ENCODE peak calls at places on chromosomes 3 and 15, in seven cellular contexts. One of them, this sample, is unnamed. For H3K36me3, the result is how much of the 10 kb centered on the place peaks cover.

GRCh38 chr3:191254098-191254873 is 55.2 kb downstream of the OSTN start:
- DNase-seq in psoas muscle: no peak
- DNase-seq in heart left ventricle: no peak
- DNase-seq in PC-9: no peak
- DNase-seq in IMR-90: no peak
- DNase-seq in GM23338: no peak
- DNase-seq in kidney epithelial cell: no peak
- DNase-seq in this sample: no peak

GRCh38 chr3:15420871-15421270 is 6.5 kb downstream of the METTL6 start:
- DNase-seq in psoas muscle: no peak
- DNase-seq in GM23338: no peak
- DNase-seq in IMR-90: peak
- DNase-seq in kidney epithelial cell: no peak
- DNase-seq in heart left ventricle: no peak
- DNase-seq in PC-9: no peak
- DNase-seq in this sample: no peak

GRCh38 chr15:71809346-71809745 is 1.0 kb upstream of the NR2E3 start:
- DNase-seq in PC-9: no peak
- DNase-seq in GM23338: no peak
- DNase-seq in psoas muscle: no peak
- DNase-seq in IMR-90: no peak
- DNase-seq in kidney epithelial cell: no peak
- DNase-seq in heart left ventricle: no peak
- DNase-seq in this sample: no peak

GRCh38 chr3:132134611-132135010 is 99.8 kb upstream of the CPNE4 start:
- DNase-seq in kidney epithelial cell: peak
- DNase-seq in psoas muscle: no peak
- DNase-seq in GM23338: no peak
- DNase-seq in IMR-90: peak
- DNase-seq in heart left ventricle: no peak
- DNase-seq in PC-9: peak
- DNase-seq in this sample: no peak

GRCh38 chr3:123292321-123293310 is 90.9 kb downstream of the SEC22A start:
- DNase-seq in PC-9: no peak
- DNase-seq in heart left ventricle: no peak
- DNase-seq in kidney epithelial cell: no peak
- DNase-seq in IMR-90: no peak
- DNase-seq in GM23338: no peak
- DNase-seq in psoas muscle: no peak
- DNase-seq in this sample: no peak

GRCh38 chr3:167057586-167057985 is 322.5 kb downstream of the ZBBX start:
- DNase-seq in GM23338: no peak
- DNase-seq in IMR-90: no peak
- DNase-seq in PC-9: no peak
- DNase-seq in kidney epithelial cell: no peak
- DNase-seq in psoas muscle: no peak
- DNase-seq in heart left ventricle: no peak
- DNase-seq in this sample: no peak

GRCh38 chr3:191378142-191378541 is 47.8 kb upstream of the UTS2B start:
- DNase-seq in heart left ventricle: no peak
- DNase-seq in GM23338: no peak
- DNase-seq in IMR-90: no peak
- DNase-seq in PC-9: no peak
- DNase-seq in psoas muscle: no peak
- DNase-seq in kidney epithelial cell: no peak
- DNase-seq in this sample: no peak

GRCh38 chr15:68277131-68277604 is 377 bp upstream of the FEM1B start:
- DNase-seq in heart left ventricle: peak
- DNase-seq in kidney epithelial cell: no peak
- DNase-seq in IMR-90: peak
- DNase-seq in GM23338: peak
- DNase-seq in psoas muscle: no peak
- DNase-seq in PC-9: no peak
- DNase-seq in this sample: no peak

GRCh38 chr15:34434627-34435305 is 2.8 kb downstream of the GOLGA8A start:
- DNase-seq in IMR-90: no peak
- DNase-seq in psoas muscle: no peak
- DNase-seq in kidney epithelial cell: no peak
- DNase-seq in GM23338: no peak
- DNase-seq in PC-9: no peak
- DNase-seq in heart left ventricle: no peak
- DNase-seq in this sample: no peak

GRCh38 chr15:63233667-63234419 is 43.6 kb upstream of the APH1B start:
- DNase-seq in IMR-90: peak
- DNase-seq in heart left ventricle: no peak
- DNase-seq in GM23338: no peak
- DNase-seq in psoas muscle: no peak
- DNase-seq in PC-9: no peak
- DNase-seq in kidney epithelial cell: peak
- DNase-seq in this sample: no peak

GRCh38 chr15:51322622-51323296 is 15.6 kb downstream of the CYP19A1 start:
- DNase-seq in IMR-90: no peak
- DNase-seq in GM23338: no peak
- DNase-seq in psoas muscle: peak
- DNase-seq in kidney epithelial cell: no peak
- DNase-seq in heart left ventricle: peak
- DNase-seq in PC-9: no peak
- DNase-seq in this sample: no peak

GRCh38 chr15:69462030-69462492 is 9.4 kb downstream of the RPLP1 start:
- DNase-seq in kidney epithelial cell: no peak
- DNase-seq in PC-9: no peak
- DNase-seq in IMR-90: no peak
- DNase-seq in psoas muscle: peak
- DNase-seq in GM23338: no peak
- DNase-seq in heart left ventricle: peak
- DNase-seq in this sample: no peak

GRCh38 chr15:65339926-65340325 is 35.4 kb downstream of the RNU5B-1 start:
- DNase-seq in PC-9: no peak
- DNase-seq in heart left ventricle: no peak
- DNase-seq in GM23338: peak
- DNase-seq in psoas muscle: no peak
- DNase-seq in IMR-90: no peak
- DNase-seq in kidney epithelial cell: no peak
- DNase-seq in this sample: no peak

GRCh38 chr15:38562278-38562677 is 2.3 kb downstream of the RASGRP1 start:
- DNase-seq in heart left ventricle: no peak
- DNase-seq in psoas muscle: no peak
- DNase-seq in GM23338: peak
- DNase-seq in PC-9: no peak
- DNase-seq in kidney epithelial cell: no peak
- DNase-seq in IMR-90: no peak
- DNase-seq in this sample: no peak

GRCh38 chr3:120743556-120744195 is 1.1 kb downstream of the GTF2E1 start:
- DNase-seq in heart left ventricle: no peak
- DNase-seq in PC-9: no peak
- DNase-seq in IMR-90: peak
- DNase-seq in GM23338: no peak
- DNase-seq in kidney epithelial cell: no peak
- DNase-seq in psoas muscle: no peak
- DNase-seq in this sample: no peak

GRCh38 chr15:66456211-66456610 is 41.4 kb downstream of the SNAPC5 start:
- DNase-seq in IMR-90: peak
- DNase-seq in PC-9: no peak
- DNase-seq in heart left ventricle: no peak
- DNase-seq in GM23338: no peak
- DNase-seq in psoas muscle: no peak
- DNase-seq in kidney epithelial cell: no peak
- DNase-seq in this sample: no peak

GRCh38 chr3:132984181-132984580 is 54.0 kb upstream of the TMEM108 start:
- DNase-seq in IMR-90: no peak
- DNase-seq in kidney epithelial cell: no peak
- DNase-seq in GM23338: no peak
- DNase-seq in heart left ventricle: no peak
- DNase-seq in PC-9: no peak
- DNase-seq in psoas muscle: no peak
- DNase-seq in this sample: no peak

GRCh38 chr3:122356402-122356801 is 26.6 kb downstream of the MIX23 start:
- DNase-seq in PC-9: peak
- DNase-seq in IMR-90: peak
- DNase-seq in psoas muscle: no peak
- DNase-seq in kidney epithelial cell: no peak
- DNase-seq in GM23338: peak
- DNase-seq in heart left ventricle: no peak
- DNase-seq in this sample: peak

GRCh38 chr3:24344784-24345439 is 149.7 kb downstream of the THRB start:
- DNase-seq in IMR-90: peak
- DNase-seq in kidney epithelial cell: no peak
- DNase-seq in psoas muscle: no peak
- DNase-seq in heart left ventricle: no peak
- DNase-seq in GM23338: no peak
- DNase-seq in PC-9: no peak
- DNase-seq in this sample: no peak

GRCh38 chr15:57129064-57129463 is 210.6 kb downstream of the TCF12 start:
- DNase-seq in IMR-90: no peak
- DNase-seq in psoas muscle: no peak
- DNase-seq in GM23338: no peak
- DNase-seq in heart left ventricle: no peak
- DNase-seq in PC-9: no peak
- DNase-seq in kidney epithelial cell: no peak
- DNase-seq in this sample: no peak

GRCh38 chr3:53595660-53596059 is 101.2 kb downstream of the CACNA1D start:
- DNase-seq in IMR-90: no peak
- DNase-seq in PC-9: no peak
- DNase-seq in GM23338: no peak
- DNase-seq in psoas muscle: no peak
- DNase-seq in kidney epithelial cell: no peak
- DNase-seq in heart left ventricle: no peak
- DNase-seq in this sample: no peak

DNA sequence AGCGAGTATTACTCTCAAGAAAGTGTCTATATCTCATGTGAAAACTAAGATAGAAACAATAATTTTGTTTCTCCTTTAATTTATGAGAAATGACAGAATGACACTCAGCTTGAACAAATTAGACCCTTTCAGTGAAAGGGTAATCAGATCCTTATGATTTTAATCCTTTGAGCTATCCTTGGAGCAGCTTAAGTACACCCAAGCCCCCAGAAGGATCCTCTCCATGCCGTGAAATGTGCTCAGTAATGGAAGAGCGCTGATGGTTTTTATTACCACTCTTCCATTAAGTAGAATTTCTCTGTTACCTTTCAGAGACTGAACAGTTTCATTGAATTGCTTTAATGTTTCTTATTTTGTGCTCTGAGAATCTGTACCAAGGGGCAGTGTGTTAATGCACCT is 54.3 kb downstream of the HMG20A start:
- DNase-seq in kidney epithelial cell: no peak
- DNase-seq in PC-9: no peak
- DNase-seq in IMR-90: no peak
- DNase-seq in GM23338: no peak
- DNase-seq in psoas muscle: no peak
- DNase-seq in heart left ventricle: no peak
- DNase-seq in this sample: no peak
- H3K36me3 ChIP-seq in kidney epithelial cell: under half
- H3K36me3 ChIP-seq in PC-9: under half
- H3K36me3 ChIP-seq in IMR-90: under half
- H3K36me3 ChIP-seq in GM23338: under half
- H3K36me3 ChIP-seq in psoas muscle: under half
- H3K36me3 ChIP-seq in heart left ventricle: under half
- H3K36me3 ChIP-seq in this sample: under half

GRCh38 chr3:43104786-43105185 is 1.1 kb downstream of the POMGNT2 start:
- DNase-seq in psoas muscle: no peak
- DNase-seq in heart left ventricle: no peak
- DNase-seq in GM23338: no peak
- DNase-seq in IMR-90: no peak
- DNase-seq in PC-9: no peak
- DNase-seq in kidney epithelial cell: no peak
- DNase-seq in this sample: no peak
- H3K4me3 ChIP-seq in psoas muscle: peak
- H3K4me3 ChIP-seq in heart left ventricle: no peak
- H3K4me3 ChIP-seq in GM23338: peak
- H3K4me3 ChIP-seq in IMR-90: peak
- H3K4me3 ChIP-seq in PC-9: peak
- H3K4me3 ChIP-seq in kidney epithelial cell: peak
- H3K4me3 ChIP-seq in this sample: no peak

DNA sequence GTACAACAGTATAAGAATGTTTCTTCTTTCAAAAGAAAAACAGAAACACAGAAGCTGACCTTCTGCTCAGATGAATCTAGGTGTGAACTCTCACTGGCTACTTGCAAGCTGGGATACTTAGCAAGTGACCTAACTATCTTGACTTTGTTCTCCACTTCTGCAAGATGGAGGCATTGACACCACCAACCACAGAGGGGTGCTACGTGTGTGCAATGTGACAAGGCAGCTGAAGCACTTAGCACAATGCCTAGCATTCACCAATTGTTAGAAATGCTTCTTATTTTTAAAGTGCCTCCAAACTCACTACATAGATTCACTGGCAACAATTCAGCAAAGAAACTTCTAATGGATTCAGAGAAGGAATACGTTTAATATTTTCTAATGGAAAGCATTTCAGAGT is 331.4 kb upstream of the WNT5A start:
- DNase-seq in heart left ventricle: no peak
- DNase-seq in GM23338: no peak
- DNase-seq in IMR-90: peak
- DNase-seq in kidney epithelial cell: no peak
- DNase-seq in PC-9: no peak
- DNase-seq in psoas muscle: no peak
- DNase-seq in this sample: no peak
- TF ChIP-seq CTCF in heart left ventricle: no peak
- TF ChIP-seq CTCF in GM23338: peak
- TF ChIP-seq CTCF in IMR-90: no peak
- TF ChIP-seq CTCF in kidney epithelial cell: no peak
- TF ChIP-seq CTCF in PC-9: no peak
- TF ChIP-seq CTCF in psoas muscle: no peak
- TF ChIP-seq CTCF in this sample: no peak

GRCh38 chr3:107540857-107541256 is 18.1 kb downstream of the BBX start:
- DNase-seq in heart left ventricle: no peak
- DNase-seq in kidney epithelial cell: no peak
- DNase-seq in psoas muscle: no peak
- DNase-seq in GM23338: no peak
- DNase-seq in IMR-90: no peak
- DNase-seq in PC-9: no peak
- DNase-seq in this sample: no peak

GRCh38 chr3:107545680-107546120 is 22.9 kb downstream of the BBX start:
- DNase-seq in PC-9: no peak
- DNase-seq in heart left ventricle: no peak
- DNase-seq in kidney epithelial cell: no peak
- DNase-seq in psoas muscle: no peak
- DNase-seq in IMR-90: peak
- DNase-seq in GM23338: no peak
- DNase-seq in this sample: no peak

GRCh38 chr3:107548601-107549000 is 25.8 kb downstream of the BBX start:
- DNase-seq in kidney epithelial cell: no peak
- DNase-seq in heart left ventricle: no peak
- DNase-seq in psoas muscle: no peak
- DNase-seq in PC-9: no peak
- DNase-seq in GM23338: no peak
- DNase-seq in IMR-90: no peak
- DNase-seq in this sample: no peak

GRCh38 chr3:107543666-107544065 is 20.9 kb downstream of the BBX start:
- DNase-seq in GM23338: peak
- DNase-seq in IMR-90: no peak
- DNase-seq in kidney epithelial cell: no peak
- DNase-seq in PC-9: no peak
- DNase-seq in heart left ventricle: no peak
- DNase-seq in psoas muscle: no peak
- DNase-seq in this sample: no peak

DNA sequence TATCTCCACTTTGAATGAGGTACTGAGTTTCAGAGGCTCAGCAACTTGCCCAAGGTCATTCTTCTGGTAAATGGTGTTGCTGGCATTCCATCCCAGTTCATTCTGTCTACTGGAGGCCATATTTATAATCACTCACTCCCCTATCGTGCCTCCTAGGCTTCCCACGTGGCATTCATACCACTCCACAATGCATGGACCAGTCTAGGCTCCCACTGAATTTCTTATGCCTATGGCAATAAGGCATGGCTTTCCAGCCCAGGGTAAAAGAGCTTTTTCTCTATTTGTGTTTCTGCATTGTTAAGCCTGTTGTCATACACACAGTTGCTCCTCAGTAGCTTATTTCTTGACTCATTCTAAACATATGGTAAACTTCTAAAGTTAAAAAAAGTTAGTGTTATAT is 19.9 kb downstream of the BBX start:
- DNase-seq in psoas muscle: no peak
- DNase-seq in kidney epithelial cell: no peak
- DNase-seq in heart left ventricle: no peak
- DNase-seq in IMR-90: peak
- DNase-seq in PC-9: no peak
- DNase-seq in GM23338: no peak
- DNase-seq in this sample: no peak
- H3K36me3 ChIP-seq in psoas muscle: under half
- H3K36me3 ChIP-seq in kidney epithelial cell: under half
- H3K36me3 ChIP-seq in heart left ventricle: under half
- H3K36me3 ChIP-seq in IMR-90: under half
- H3K36me3 ChIP-seq in PC-9: under half
- H3K36me3 ChIP-seq in GM23338: under half
- H3K36me3 ChIP-seq in this sample: under half